ENCODE peak calls at places on chromosomes 12 and 14, in ten cellular contexts. I, Q, W, N, O, Z, B, M, F and U are unnamed samples.
A peak's percentile ranks its signal among the peaks of the same experiment; 100 is the strongest.

GRCh38 chr12:104720346-104721064 is 237.6 kb downstream of the SLC41A2 start:
- DNase-seq in O (no peak), M (no peak), I (no peak), Q (peak; percentile 40), N (no peak), W (no peak), F (no peak), B (no peak), Z (no peak), U (no peak)

GRCh38 chr12:4809449-4810218 is 89.4 kb downstream of the GALNT8 start:
- DNase-seq in N (no peak), O (no peak), M (no peak), Z (no peak), F (no peak), W (no peak), I (no peak), B (no peak), Q (no peak), U (no peak)

GRCh38 chr12:6333566-6333965 is 8.3 kb downstream of the TNFRSF1A start:
- DNase-seq in Q (no peak), I (no peak), O (no peak), M (no peak), F (no peak), W (no peak), Z (no peak), N (peak; percentile 57), B (no peak), U (no peak)

GRCh38 chr14:89544636-89545301 is 127.7 kb upstream of the FOXN3 start:
- DNase-seq in B (no peak), W (no peak), Q (no peak), O (no peak), Z (no peak), M (peak; percentile 28), F (no peak), I (no peak), N (no peak), U (no peak)

GRCh38 chr14:54683882-54684794 is 117.2 kb downstream of the SAMD4A start:
- DNase-seq in O (peak; percentile 78), I (no peak), Z (peak; percentile 39), W (peak; percentile 75), F (no peak), M (peak; percentile 83), N (no peak), Q (no peak), B (peak; percentile 65), U (no peak)

GRCh38 chr12:68331500-68331868 is 678 bp downstream of the MDM1 start:
- DNase-seq in O (no peak), Q (no peak), I (peak; percentile 55), N (no peak), W (no peak), B (peak; percentile 33), F (no peak), Z (no peak), M (no peak), U (no peak)

GRCh38 chr12:50074936-50075807 is 10.0 kb upstream of the SMARCD1 start:
- DNase-seq in F (peak; percentile 85), B (peak; percentile 87), M (peak; percentile 87), Q (peak; percentile 90), N (no peak), O (peak; percentile 84), Z (peak; percentile 83), W (peak; percentile 82), I (peak; percentile 89), U (peak; percentile 77)

GRCh38 chr14:20652996-20653975 is 11.8 kb upstream of the OR6S1 start:
- DNase-seq in N (no peak), I (peak; percentile 82), W (peak; percentile 36), O (peak; percentile 36), M (peak; percentile 58), F (no peak), Q (no peak), Z (no peak), B (no peak), U (no peak)

GRCh38 chr14:69090187-69090789 is 62.6 kb downstream of the DCAF5 start:
- DNase-seq in Z (no peak), M (peak; percentile 61), B (peak; percentile 82), I (peak; percentile 27), O (no peak), Q (no peak), F (no peak), W (no peak), N (no peak), U (no peak)

GRCh38 chr12:113818833-113819232 is 147.3 kb downstream of the RBM19 start:
- DNase-seq in I (peak; percentile 50), O (no peak), W (no peak), Q (no peak), B (peak; percentile 22), M (peak; percentile 10), Z (no peak), F (no peak), N (no peak), U (no peak)

GRCh38 chr12:49954863-49955830 is 4.6 kb downstream of the AQP2 start:
- DNase-seq in Z (no peak), F (no peak), O (no peak), B (no peak), I (no peak), M (no peak), W (no peak), N (no peak), Q (no peak), U (no peak)

GRCh38 chr14:99209409-99209808 is 62.6 kb downstream of the BCL11B start:
- DNase-seq in F (no peak), Z (no peak), M (no peak), O (no peak), W (no peak), I (no peak), B (no peak), N (no peak), Q (no peak), U (no peak)
- H3K4me3 ChIP-seq in F (no peak overlapping the region), Z (no peak overlapping the region), M (no peak overlapping the region), O (no peak overlapping the region), W (no peak overlapping the region), I (no peak overlapping the region), B (no peak overlapping the region), N (no peak overlapping the region), Q (no peak overlapping the region), U (no peak overlapping the region)

GRCh38 chr12:117363263-117363662 is 1.8 kb upstream of the NOS1 start:
- DNase-seq in B (no peak), Q (no peak), W (no peak), I (no peak), F (no peak), O (no peak), M (no peak), N (no peak), Z (no peak), U (no peak)

GRCh38 chr12:117362391-117362790 is 965 bp upstream of the NOS1 start:
- DNase-seq in N (no peak), I (no peak), F (no peak), O (no peak), W (no peak), Q (no peak), Z (no peak), B (no peak), M (no peak), U (no peak)

GRCh38 chr12:117365072-117365616 is 3.7 kb upstream of the NOS1 start:
- DNase-seq in M (no peak), F (no peak), O (no peak), N (no peak), Z (no peak), I (no peak), B (no peak), Q (no peak), W (no peak), U (no peak)

GRCh38 chr12:117361905-117362304 is 479 bp upstream of the NOS1 start:
- DNase-seq in M (no peak), F (no peak), N (no peak), Z (no peak), W (no peak), O (no peak), B (no peak), Q (no peak), I (no peak), U (no peak)

GRCh38 chr12:117363953-117364486 is 2.6 kb upstream of the NOS1 start:
- DNase-seq in B (peak; percentile 63), I (no peak), Q (no peak), N (no peak), M (no peak), Z (no peak), F (no peak), O (no peak), W (no peak), U (no peak)
- TF ChIP-seq CTCF in B (peak; percentile 65), I (no peak), Q (no peak), N (no peak), M (no peak), Z (no peak), F (no peak), O (no peak), W (no peak), U (no peak)

DNA sequence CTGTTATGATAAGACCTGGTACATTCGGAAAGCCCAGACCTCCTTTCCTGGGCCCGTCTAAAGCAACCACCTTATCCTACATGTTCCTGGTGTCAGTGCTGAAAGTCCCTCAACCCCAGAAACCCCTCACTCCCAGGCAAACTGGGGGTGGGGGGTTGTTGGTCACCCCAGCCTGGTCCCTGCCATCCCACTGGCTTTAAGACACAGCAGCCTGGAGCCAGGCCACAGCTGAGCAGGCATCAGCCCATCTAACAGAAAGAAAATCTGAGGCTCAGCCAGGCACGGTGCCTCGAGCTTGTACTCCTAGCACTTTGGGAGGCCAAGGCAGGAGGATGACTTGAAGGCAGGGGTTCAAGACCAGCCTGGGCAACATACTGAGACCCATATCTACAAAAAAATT is 4.5 kb downstream of the SELPLG start:
- DNase-seq in I (peak; percentile 41), O (no peak), N (no peak), Z (no peak), Q (no peak), M (no peak), B (no peak), F (no peak), W (no peak), U (no peak)
- H3K4me3 ChIP-seq in I (peak overlapping the region; percentile 90), O (peak overlapping the region; percentile 40), N (no peak overlapping the region), Z (no peak overlapping the region), Q (peak overlapping the region; percentile 16), M (no peak overlapping the region), B (no peak overlapping the region), F (no peak overlapping the region), W (no peak overlapping the region), U (no peak overlapping the region)

GRCh38 chr14:32377046-32377445 is 47.9 kb downstream of the AKAP6 start:
- DNase-seq in Q (no peak), N (no peak), F (no peak), B (no peak), I (no peak), W (no peak), O (no peak), Z (no peak), M (no peak), U (no peak)
- TF ChIP-seq CTCF in Q (no peak), N (no peak), F (no peak), B (no peak), I (no peak), W (no peak), O (no peak), Z (no peak), M (no peak), U (no peak)